ENCODE peak calls at places on chromosomes 3 and 15, in nine cellular contexts. A is astrocyte, I is body of pancreas, Q is fibroblast of lung, B is suprapubic skin, P is heart left ventricle, C is Peyer's patch, S is aorta, Z is ovary. R is an unnamed sample.
A peak's percentile ranks its signal among the peaks of the same experiment; 100 is the strongest.

GRCh38 chr15:63260786-63261185 is 16.6 kb upstream of the APH1B start:
- DNase-seq in Q (no peak), B (no peak), I (no peak), S (no peak), P (no peak), Z (no peak), C (no peak), A (no peak), R (no peak)

GRCh38 chr3:16303037-16303436 is 38.0 kb downstream of the OXNAD1 start:
- DNase-seq in B (no peak), Z (no peak), A (peak; percentile 26), C (no peak), S (no peak), Q (no peak), I (no peak), P (no peak), R (peak; percentile 70)

GRCh38 chr3:158961911-158962310 is 160.1 kb downstream of the MFSD1 start:
- DNase-seq in S (no peak), A (no peak), B (no peak), Q (no peak), P (no peak), C (no peak), I (no peak), Z (no peak), R (no peak)

GRCh38 chr3:107962946-107963345 is 127.9 kb downstream of the CD47 start:
- DNase-seq in P (no peak), C (no peak), S (no peak), I (peak; percentile 21), B (no peak), Q (peak; percentile 17), Z (no peak), A (peak; percentile 59), R (no peak)

GRCh38 chr15:32737246-32737757 is 19.5 kb downstream of the GREM1 start:
- DNase-seq in B (no peak), Z (no peak), P (no peak), A (no peak), S (no peak), I (no peak), Q (no peak), C (no peak), R (no peak)

GRCh38 chr3:169071003-169071402 is 592.5 kb downstream of the MECOM start:
- DNase-seq in C (no peak), I (no peak), Q (peak; percentile 24), Z (no peak), S (no peak), B (no peak), P (no peak), A (peak; percentile 70), R (no peak)

GRCh38 chr3:121995190-121996137 is 26.6 kb downstream of the ILDR1 start:
- DNase-seq in B (peak; percentile 63), I (peak; percentile 83), C (peak; percentile 62), A (peak; percentile 80), P (peak; percentile 72), S (peak; percentile 86), Q (peak; percentile 44), Z (no peak), R (no peak)

GRCh38 chr3:98887684-98888083 is 13.8 kb downstream of the DCBLD2 start:
- DNase-seq in C (no peak), B (no peak), P (no peak), S (no peak), I (no peak), Q (no peak), A (no peak), Z (no peak), R (no peak)

GRCh38 chr3:141330235-141330634 is 38.1 kb upstream of the ZBTB38 start:
- DNase-seq in C (no peak), B (no peak), S (no peak), P (no peak), Z (no peak), Q (no peak), I (no peak), A (no peak), R (no peak)

GRCh38 chr3:46114324-46114988 is 87.2 kb upstream of the XCR1 start:
- DNase-seq in Z (no peak), I (no peak), P (no peak), C (no peak), Q (peak; percentile 48), B (no peak), S (no peak), A (peak; percentile 73), R (no peak)

GRCh38 chr3:128911911-128912310 is 32.5 kb downstream of the ACAD9 start:
- DNase-seq in C (no peak), P (peak; percentile 71), Q (no peak), Z (no peak), S (peak; percentile 17), A (no peak), B (no peak), I (no peak), R (no peak)

GRCh38 chr3:44584646-44585501 is at the start of gene ZNF660:
- DNase-seq in S (peak; percentile 76), A (peak; percentile 70), C (peak; percentile 51), B (peak; percentile 66), Z (peak; percentile 79), Q (peak; percentile 83), I (peak; percentile 60), P (peak; percentile 74), R (peak; percentile 92)

GRCh38 chr3:36362216-36362615 is 18.1 kb upstream of the STAC start:
- DNase-seq in S (no peak), Z (no peak), B (no peak), P (no peak), Q (no peak), A (peak; percentile 29), C (no peak), I (no peak), R (no peak)

GRCh38 chr3:185983495-185984141 is 45.8 kb upstream of the TRA2B start:
- DNase-seq in C (peak; percentile 65), Z (peak; percentile 64), Q (peak; percentile 72), P (peak; percentile 57), I (peak; percentile 84), A (peak; percentile 15), B (peak; percentile 74), S (peak; percentile 70), R (no peak)

GRCh38 chr3:140529558-140529957 is 148.3 kb upstream of the TRIM42 start:
- DNase-seq in Z (no peak), I (no peak), B (no peak), A (no peak), C (no peak), Q (no peak), P (no peak), S (no peak), R (peak; percentile 42)

GRCh38 chr3:197154-197855 is 742 bp downstream of the CHL1 start:
- DNase-seq in C (peak; percentile 48), Q (no peak), B (peak; percentile 69), P (peak; percentile 31), Z (peak; percentile 75), I (peak; percentile 9), S (peak; percentile 41), A (no peak), R (no peak)

GRCh38 chr3:136262559-136262958 is 12.4 kb downstream of the PCCB start:
- DNase-seq in Z (no peak), P (no peak), C (no peak), I (no peak), Q (no peak), A (no peak), B (no peak), S (no peak), R (no peak)

DNA sequence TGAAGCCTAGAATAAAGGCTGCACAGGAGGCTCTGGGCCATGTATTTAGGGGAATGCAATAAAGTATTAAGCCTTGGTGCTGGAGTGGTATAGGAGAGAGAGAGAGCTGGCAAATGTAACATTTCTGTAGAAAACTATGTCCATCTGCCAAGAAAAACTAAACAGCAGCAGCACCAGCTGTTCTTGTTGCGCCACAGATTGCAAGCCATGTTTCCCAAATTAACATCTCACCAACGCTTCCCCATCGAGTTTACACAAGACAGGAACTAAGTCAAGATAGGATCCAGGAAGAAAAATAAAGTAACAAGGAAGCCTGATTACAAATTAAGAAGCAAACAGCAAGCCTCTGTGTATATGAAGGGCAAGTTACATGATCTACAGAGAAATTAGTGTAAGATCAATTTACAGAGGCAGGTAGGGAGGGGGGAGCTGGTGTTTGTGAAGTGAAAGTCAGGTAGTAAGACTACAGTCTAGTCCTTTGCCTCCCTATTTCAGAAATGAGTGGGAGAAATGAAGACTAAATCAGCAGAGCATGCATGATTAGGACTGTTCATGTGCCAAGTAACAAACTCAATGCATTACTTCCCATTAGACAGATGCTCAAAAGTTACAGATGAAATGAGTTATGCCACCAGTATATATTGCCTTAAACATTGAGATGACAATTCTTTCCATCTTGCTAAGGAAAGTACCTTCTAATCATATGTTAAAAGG is 900.5 kb downstream of the EPHA3 start:
- DNase-seq in P (peak; percentile 28), Z (peak; percentile 38), A (no peak), B (no peak), C (no peak), I (no peak), Q (peak; percentile 95), S (no peak), R (no peak)
- H3K4me1 ChIP-seq in P (peaks cover 19% of the 10 kb centered on the region), Z (peaks cover 4% of the 10 kb centered on the region), A (peaks cover 14% of the 10 kb centered on the region), B (peaks cover 5% of the 10 kb centered on the region), C (no peaks in the 10 kb centered on the region), I (no peaks in the 10 kb centered on the region), Q (no peaks in the 10 kb centered on the region), S (no peaks in the 10 kb centered on the region), R (peaks cover 25% of the 10 kb centered on the region)

GRCh38 chr3:177356113-177356512 is 158.8 kb upstream of the TBL1XR1 start:
- DNase-seq in Z (no peak), S (no peak), P (no peak), C (no peak), A (no peak), B (no peak), I (no peak), Q (no peak), R (no peak)
- H3K4me1 ChIP-seq in Z (peaks cover 19% of the 10 kb centered on the region), S (no peaks in the 10 kb centered on the region), P (peaks cover 55% of the 10 kb centered on the region), C (peaks cover 47% of the 10 kb centered on the region), A (peaks cover 42% of the 10 kb centered on the region), B (peaks cover 46% of the 10 kb centered on the region), I (peaks cover 42% of the 10 kb centered on the region), Q (peaks cover 20% of the 10 kb centered on the region), R (peaks cover 52% of the 10 kb centered on the region)

DNA sequence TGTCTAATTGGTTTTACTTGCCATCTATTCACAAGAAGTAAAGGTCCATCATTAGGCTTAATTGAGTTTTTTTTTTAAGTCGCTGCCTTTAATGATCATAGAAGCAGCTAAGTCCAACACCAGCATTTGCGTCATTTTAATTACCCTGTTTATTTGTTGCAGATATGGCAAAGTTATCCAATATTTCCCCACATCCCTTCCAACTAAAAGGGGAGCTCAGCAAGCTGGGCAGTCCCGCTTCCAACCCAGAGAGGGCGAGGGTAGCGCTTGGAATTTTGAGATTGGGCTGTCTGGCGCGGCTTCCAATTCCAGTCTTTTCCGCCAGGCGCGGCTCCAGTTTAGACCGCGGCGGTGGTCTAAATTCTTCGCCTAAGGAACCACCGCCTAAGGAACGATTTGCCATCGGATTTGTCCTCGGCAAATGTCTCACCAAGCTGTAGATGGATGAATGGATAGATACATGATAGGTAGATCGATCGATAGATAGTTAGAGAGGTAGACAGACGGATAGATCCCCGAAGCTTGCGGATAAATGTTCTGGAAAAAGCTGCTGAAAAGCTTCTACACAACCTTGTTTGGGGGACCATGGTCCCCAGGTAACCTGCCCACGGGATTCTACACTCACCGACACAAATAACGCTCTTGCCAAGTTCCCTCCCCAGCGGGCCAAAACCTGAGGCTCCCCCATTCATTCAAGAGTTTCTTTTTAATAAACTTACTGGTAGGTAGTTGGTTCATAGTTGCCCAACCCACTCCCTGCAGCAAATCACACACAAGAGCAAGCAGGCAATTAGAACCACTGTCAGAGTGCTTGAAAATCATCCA is 49.2 kb downstream of the ZIC4 start:
- DNase-seq in Q (no peak), P (no peak), S (no peak), I (no peak), C (no peak), A (no peak), Z (no peak), B (no peak), R (peak; percentile 72)
- H3K4me1 ChIP-seq in Q (no peaks in the 10 kb centered on the region), P (no peaks in the 10 kb centered on the region), S (no peaks in the 10 kb centered on the region), I (peaks cover 5% of the 10 kb centered on the region), C (no peaks in the 10 kb centered on the region), A (no peaks in the 10 kb centered on the region), Z (no peaks in the 10 kb centered on the region), B (peaks cover 4% of the 10 kb centered on the region), R (peaks cover 14% of the 10 kb centered on the region)

GRCh38 chr15:78879517-78880241 is 7.0 kb downstream of the MORF4L1 start:
- DNase-seq in A (peak; percentile 17), B (no peak), S (no peak), I (no peak), Z (no peak), C (no peak), Q (peak; percentile 26), P (no peak), R (no peak)
- H3K4me1 ChIP-seq in A (peaks cover 37% of the 10 kb centered on the region), B (peaks cover 68% of the 10 kb centered on the region), S (peaks cover 3% of the 10 kb centered on the region), I (peaks cover 72% of the 10 kb centered on the region), Z (peaks cover 12% of the 10 kb centered on the region), C (peaks cover 54% of the 10 kb centered on the region), Q (peaks cover 8% of the 10 kb centered on the region), P (peaks cover 81% of the 10 kb centered on the region), R (peaks cover 84% of the 10 kb centered on the region)